ENCODE peak calls at places on chromosomes 5 and 9, in four cellular contexts. D, R, T and O are unnamed samples.

GRCh38 chr5:18745591-18745987 is 1111.3 kb downstream of the TAF11L14 start:
- DNase-seq in R (peak), T (peak), D (peak), O (no peak)

GRCh38 chr5:55903121-55903701 is 52.1 kb downstream of the IL31RA start:
- DNase-seq in R (no peak), T (no peak), D (no peak), O (no peak)

GRCh38 chr5:119131530-119132313 is 60.8 kb downstream of the DMXL1 start:
- DNase-seq in R (no peak), T (no peak), D (no peak), O (no peak)

GRCh38 chr5:34804913-34805312 is 34.1 kb upstream of the TTC23L start:
- DNase-seq in D (no peak), R (no peak), T (no peak), O (no peak)

GRCh38 chr9:96113045-96113444 is 188.9 kb downstream of the HSD17B3 start:
- DNase-seq in R (no peak), T (no peak), D (no peak), O (no peak)

GRCh38 chr9:129918296-129918950 is 83.2 kb downstream of the USP20 start:
- DNase-seq in R (no peak), D (no peak), T (no peak), O (no peak)

GRCh38 chr9:132989414-132989996 is 11.0 kb downstream of the GFI1B start:
- DNase-seq in D (no peak), T (no peak), R (no peak), O (no peak)

GRCh38 chr9:96457266-96457665 is 7.3 kb downstream of the HABP4 start:
- DNase-seq in D (no peak), R (no peak), T (no peak), O (no peak)

GRCh38 chr9:21994996-21995651 is 533 bp downstream of the CDKN2B-AS1 start:
- DNase-seq in R (no peak), T (peak), D (peak), O (peak)

GRCh38 chr9:137542486-137542885 is 7.7 kb downstream of the PNPLA7 start:
- DNase-seq in R (no peak), T (no peak), D (no peak), O (no peak)

GRCh38 chr9:99445377-99445891 is 223.4 kb downstream of the SEC61B start:
- DNase-seq in R (no peak), T (peak), D (peak), O (no peak)

GRCh38 chr5:77123057-77123456 is 36.0 kb upstream of the ZBED3 start:
- DNase-seq in D (no peak), R (no peak), T (no peak), O (no peak)

GRCh38 chr9:38066907-38067610 is 2.0 kb downstream of the SHB start:
- DNase-seq in D (peak), T (peak), R (no peak), O (no peak)

GRCh38 chr9:125146247-125146646 is 2.9 kb upstream of the SCAI start:
- DNase-seq in T (no peak), D (no peak), R (peak), O (no peak)

GRCh38 chr5:135119497-135119896 is 85.5 kb upstream of the PITX1 start:
- DNase-seq in R (no peak), D (no peak), T (no peak), O (no peak)